ENCODE peak calls at places on chromosome 17, in six cellular contexts. One of them, this sample, is unnamed.

GRCh38 chr17:12958786-12959185 is 59.0 kb downstream of the ELAC2 start:
- DNase-seq in IMR-90: peak; percentile 60
- DNase-seq in T-helper 1 cell: no peak
- DNase-seq in mucosa of gallbladder: no peak
- DNase-seq in effector memory CD4-positive, alpha-beta T cell: no peak
- DNase-seq in hypothalamus: no peak
- DNase-seq in this sample: no peak

GRCh38 chr17:3729881-3730280 is 6.2 kb downstream of the HASPIN start:
- DNase-seq in IMR-90: no peak
- DNase-seq in T-helper 1 cell: no peak
- DNase-seq in mucosa of gallbladder: no peak
- DNase-seq in effector memory CD4-positive, alpha-beta T cell: no peak
- DNase-seq in hypothalamus: no peak
- DNase-seq in this sample: no peak

GRCh38 chr17:68484458-68484857 is 27.2 kb upstream of the WIPI1 start:
- DNase-seq in IMR-90: no peak
- DNase-seq in T-helper 1 cell: no peak
- DNase-seq in mucosa of gallbladder: no peak
- DNase-seq in effector memory CD4-positive, alpha-beta T cell: no peak
- DNase-seq in hypothalamus: no peak
- DNase-seq in this sample: no peak

GRCh38 chr17:29133146-29133713 is 47.0 kb downstream of the MYO18A start:
- DNase-seq in IMR-90: peak; percentile 89
- DNase-seq in T-helper 1 cell: no peak
- DNase-seq in mucosa of gallbladder: no peak
- DNase-seq in effector memory CD4-positive, alpha-beta T cell: no peak
- DNase-seq in hypothalamus: no peak
- DNase-seq in this sample: no peak

GRCh38 chr17:12352127-12352526 is 313.6 kb upstream of the MYOCD start:
- DNase-seq in IMR-90: no peak
- DNase-seq in T-helper 1 cell: no peak
- DNase-seq in mucosa of gallbladder: no peak
- DNase-seq in effector memory CD4-positive, alpha-beta T cell: no peak
- DNase-seq in hypothalamus: no peak
- DNase-seq in this sample: no peak

GRCh38 chr17:49914096-49914490 is 54.9 kb upstream of the DLX4 start:
- DNase-seq in IMR-90: no peak
- DNase-seq in T-helper 1 cell: no peak
- DNase-seq in mucosa of gallbladder: no peak
- DNase-seq in effector memory CD4-positive, alpha-beta T cell: no peak
- DNase-seq in hypothalamus: no peak
- DNase-seq in this sample: no peak

GRCh38 chr17:78673395-78673794 is 96.2 kb upstream of the DNAH17 start:
- DNase-seq in IMR-90: no peak
- DNase-seq in T-helper 1 cell: no peak
- DNase-seq in mucosa of gallbladder: no peak
- DNase-seq in effector memory CD4-positive, alpha-beta T cell: no peak
- DNase-seq in hypothalamus: no peak
- DNase-seq in this sample: no peak

GRCh38 chr17:17495448-17496188 is 577 bp downstream of the RASD1 start:
- DNase-seq in IMR-90: peak; percentile 4
- DNase-seq in T-helper 1 cell: no peak
- DNase-seq in mucosa of gallbladder: no peak
- DNase-seq in effector memory CD4-positive, alpha-beta T cell: no peak
- DNase-seq in hypothalamus: no peak
- DNase-seq in this sample: peak; percentile 16

GRCh38 chr17:47928415-47928814 is 13.0 kb upstream of the PNPO start:
- DNase-seq in IMR-90: no peak
- DNase-seq in T-helper 1 cell: no peak
- DNase-seq in mucosa of gallbladder: no peak
- DNase-seq in effector memory CD4-positive, alpha-beta T cell: no peak
- DNase-seq in hypothalamus: no peak
- DNase-seq in this sample: no peak

GRCh38 chr17:15442316-15443185 is 24.9 kb downstream of the CDRT4 start:
- DNase-seq in IMR-90: no peak
- DNase-seq in T-helper 1 cell: no peak
- DNase-seq in mucosa of gallbladder: no peak
- DNase-seq in effector memory CD4-positive, alpha-beta T cell: no peak
- DNase-seq in hypothalamus: no peak
- DNase-seq in this sample: no peak

GRCh38 chr17:58174871-58175270 is 8.1 kb downstream of the OR4D2 start:
- DNase-seq in IMR-90: no peak
- DNase-seq in T-helper 1 cell: no peak
- DNase-seq in mucosa of gallbladder: no peak
- DNase-seq in effector memory CD4-positive, alpha-beta T cell: no peak
- DNase-seq in hypothalamus: no peak
- DNase-seq in this sample: no peak

GRCh38 chr17:1083451-1084187 is 86.7 kb downstream of the TIMM22 start:
- DNase-seq in IMR-90: no peak
- DNase-seq in T-helper 1 cell: no peak
- DNase-seq in mucosa of gallbladder: peak; percentile 67
- DNase-seq in effector memory CD4-positive, alpha-beta T cell: no peak
- DNase-seq in hypothalamus: no peak
- DNase-seq in this sample: no peak

GRCh38 chr17:81621494-81622230 is 15.2 kb downstream of the NPLOC4 start:
- DNase-seq in IMR-90: no peak
- DNase-seq in T-helper 1 cell: no peak
- DNase-seq in mucosa of gallbladder: no peak
- DNase-seq in effector memory CD4-positive, alpha-beta T cell: no peak
- DNase-seq in hypothalamus: no peak
- DNase-seq in this sample: peak; percentile 24

GRCh38 chr17:67624886-67625656 is 92.7 kb upstream of the NOL11 start:
- DNase-seq in IMR-90: no peak
- DNase-seq in T-helper 1 cell: no peak
- DNase-seq in mucosa of gallbladder: no peak
- DNase-seq in effector memory CD4-positive, alpha-beta T cell: no peak
- DNase-seq in hypothalamus: no peak
- DNase-seq in this sample: no peak

GRCh38 chr17:45364531-45365390 is 47.9 kb upstream of the MAP3K14 start:
- DNase-seq in IMR-90: peak; percentile 37
- DNase-seq in T-helper 1 cell: no peak
- DNase-seq in mucosa of gallbladder: no peak
- DNase-seq in effector memory CD4-positive, alpha-beta T cell: no peak
- DNase-seq in hypothalamus: no peak
- DNase-seq in this sample: no peak

GRCh38 chr17:1793447-1793806 is 31.6 kb downstream of the SERPINF1 start:
- DNase-seq in IMR-90: peak; percentile 16
- DNase-seq in T-helper 1 cell: no peak
- DNase-seq in mucosa of gallbladder: no peak
- DNase-seq in effector memory CD4-positive, alpha-beta T cell: no peak
- DNase-seq in hypothalamus: no peak
- DNase-seq in this sample: no peak

GRCh38 chr17:3007651-3008121 is 55.7 kb downstream of the OR1D5 start:
- DNase-seq in IMR-90: no peak
- DNase-seq in T-helper 1 cell: no peak
- DNase-seq in mucosa of gallbladder: no peak
- DNase-seq in effector memory CD4-positive, alpha-beta T cell: no peak
- DNase-seq in hypothalamus: no peak
- DNase-seq in this sample: no peak

GRCh38 chr17:39755550-39756375 is 18.0 kb downstream of the GRB7 start:
- DNase-seq in IMR-90: peak; percentile 24
- DNase-seq in T-helper 1 cell: peak; percentile 47
- DNase-seq in mucosa of gallbladder: no peak
- DNase-seq in effector memory CD4-positive, alpha-beta T cell: peak; percentile 50
- DNase-seq in hypothalamus: no peak
- DNase-seq in this sample: no peak

GRCh38 chr17:15392326-15392739 is 50.9 kb upstream of the TEKT3 start:
- DNase-seq in IMR-90: peak; percentile 96
- DNase-seq in T-helper 1 cell: no peak
- DNase-seq in mucosa of gallbladder: no peak
- DNase-seq in effector memory CD4-positive, alpha-beta T cell: no peak
- DNase-seq in hypothalamus: no peak
- DNase-seq in this sample: no peak

This sample was measured in cerebellar cortex.